ENCODE peak calls at places on chromosomes 16 and 17, in five cellular contexts. I, X, Y, P and S are unnamed samples. For H3K4me1, the result is how much of the 10 kb centered on the place peaks cover.

GRCh38 chr17:80892019-80892855 is 99.4 kb upstream of the CHMP6 start:
- DNase-seq in I (peak), X (no peak), Y (no peak), P (peak), S (peak)

GRCh38 chr16:28260193-28260592 is 32.1 kb upstream of the SBK1 start:
- DNase-seq in I (no peak), X (no peak), Y (no peak), P (peak), S (no peak)

GRCh38 chr17:68910256-68910705 is 44.9 kb downstream of the ABCA8 start:
- DNase-seq in I (no peak), X (no peak), Y (peak), P (peak), S (no peak)

GRCh38 chr17:32341857-32342602 is at the start of gene C17orf75:
- DNase-seq in I (peak), X (peak), Y (peak), P (peak), S (peak)

GRCh38 chr17:81417879-81418709 is 22.8 kb downstream of the BAHCC1 start:
- DNase-seq in I (no peak), X (peak), Y (peak), P (no peak), S (no peak)

GRCh38 chr16:67441289-67441753 is 10.4 kb downstream of the HSD11B2 start:
- DNase-seq in I (no peak), X (peak), Y (no peak), P (peak), S (no peak)

GRCh38 chr17:34589120-34589965 is 10.0 kb downstream of the TMEM132E start:
- DNase-seq in I (no peak), X (no peak), Y (no peak), P (no peak), S (no peak)

GRCh38 chr17:42844271-42844670 is at the start of gene AOC2:
- DNase-seq in I (no peak), X (no peak), Y (no peak), P (no peak), S (no peak)

GRCh38 chr17:496761-497586 is 144.4 kb upstream of the RPH3AL start:
- DNase-seq in I (no peak), X (no peak), Y (no peak), P (no peak), S (no peak)

GRCh38 chr17:1067282-1067956 is 70.5 kb downstream of the TIMM22 start:
- DNase-seq in I (no peak), X (peak), Y (no peak), P (peak), S (no peak)

GRCh38 chr17:49968380-49969133 is 433 bp upstream of the DLX4 start:
- DNase-seq in I (no peak), X (peak), Y (no peak), P (peak), S (peak)

GRCh38 chr17:5437721-5438317 is 1.1 kb downstream of the C1QBP start:
- DNase-seq in I (no peak), X (no peak), Y (no peak), P (no peak), S (no peak)

GRCh38 chr16:74738134-74738541 is 36.5 kb downstream of the FA2H start:
- DNase-seq in I (no peak), X (peak), Y (no peak), P (peak), S (no peak)

GRCh38 chr16:8572919-8573724 is 17.2 kb downstream of the TMEM114 start:
- DNase-seq in I (no peak), X (no peak), Y (no peak), P (no peak), S (no peak)

GRCh38 chr17:17391575-17392370 is 85.0 kb upstream of the MED9 start:
- DNase-seq in I (peak), X (no peak), Y (no peak), P (peak), S (peak)

GRCh38 chr17:43766413-43767052 is 7.9 kb upstream of the SOST start:
- DNase-seq in I (no peak), X (no peak), Y (peak), P (no peak), S (peak)

GRCh38 chr17:34852614-34853013 is 108.6 kb downstream of the CCT6B start:
- DNase-seq in I (no peak), X (no peak), Y (no peak), P (no peak), S (no peak)

GRCh38 chr17:58982626-58983025 is 124.1 kb downstream of the TRIM37 start:
- DNase-seq in I (no peak), X (no peak), Y (no peak), P (no peak), S (no peak)

GRCh38 chr16:12907670-12908233 is 6.4 kb downstream of the SHISA9 start:
- DNase-seq in I (no peak), X (no peak), Y (no peak), P (no peak), S (no peak)

GRCh38 chr17:62614142-62614541 is 13.3 kb upstream of the MRC2 start:
- DNase-seq in I (no peak), X (no peak), Y (no peak), P (peak), S (no peak)

GRCh38 chr17:82502207-82502606 is 17.3 kb upstream of the FOXK2 start:
- DNase-seq in I (no peak), X (no peak), Y (no peak), P (no peak), S (no peak)

GRCh38 chr17:27282054-27282501 is 11.8 kb upstream of the WSB1 start:
- DNase-seq in I (peak), X (no peak), Y (no peak), P (no peak), S (no peak)

GRCh38 chr17:30000001-30000754 is 58.7 kb downstream of the EFCAB5 start:
- DNase-seq in I (no peak), X (no peak), Y (no peak), P (no peak), S (no peak)

GRCh38 chr16:53695070-53695469 is 8.6 kb downstream of the RPGRIP1L start:
- DNase-seq in I (no peak), X (no peak), Y (no peak), P (no peak), S (no peak)

GRCh38 chr16:17354121-17354750 is 116.5 kb downstream of the XYLT1 start:
- DNase-seq in I (no peak), X (no peak), Y (no peak), P (no peak), S (no peak)
- H3K4me1 ChIP-seq in I (under half), X (under half), Y (under half), P (under half), S (under half)

DNA sequence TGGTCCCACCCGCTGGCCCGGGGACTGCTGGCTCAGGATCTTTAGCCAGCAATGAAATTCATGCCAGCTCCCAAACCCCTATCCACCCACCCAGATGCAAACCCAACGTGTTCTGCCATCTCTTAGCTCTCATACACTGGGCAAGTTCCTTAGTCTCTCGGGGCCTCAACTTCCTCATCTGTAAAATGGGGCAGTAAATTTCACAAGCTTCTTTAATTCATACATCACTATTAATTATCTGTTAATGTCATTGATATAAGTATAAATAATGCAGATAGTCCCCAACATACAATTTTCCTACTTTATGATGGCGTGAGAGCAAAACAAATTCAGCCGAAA is 398.7 kb downstream of the SOX9 start:
- DNase-seq in I (no peak), X (no peak), Y (no peak), P (no peak), S (no peak)
- H3K4me1 ChIP-seq in I (under half), X (under half), Y (under half), P (under half), S (under half)

GRCh38 chr17:73271078-73271477 is 9.4 kb upstream of the CPSF4L start:
- DNase-seq in I (peak), X (no peak), Y (no peak), P (no peak), S (no peak)
- H3K4me1 ChIP-seq in I (under half), X (under half), Y (under half), P (under half), S (under half)

GRCh38 chr16:10322723-10323527 is 62.9 kb upstream of the ATF7IP2 start:
- DNase-seq in I (no peak), X (no peak), Y (no peak), P (no peak), S (no peak)
- H3K4me1 ChIP-seq in I (under half), X (under half), Y (under half), P (under half), S (under half)

GRCh38 chr17:7215136-7215638 is 4.4 kb downstream of the DLG4 start:
- DNase-seq in I (no peak), X (no peak), Y (no peak), P (no peak), S (no peak)

GRCh38 chr17:7215652-7216139 is 3.9 kb downstream of the DLG4 start:
- DNase-seq in I (no peak), X (no peak), Y (peak), P (no peak), S (no peak)

GRCh38 chr17:7218166-7218565 is 1.5 kb downstream of the DLG4 start:
- DNase-seq in I (no peak), X (no peak), Y (peak), P (no peak), S (no peak)

GRCh38 chr17:7217113-7217987 is 2.3 kb downstream of the DLG4 start:
- DNase-seq in I (no peak), X (peak), Y (peak), P (peak), S (no peak)

GRCh38 chr17:7216242-7217112 is 3.2 kb downstream of the DLG4 start:
- DNase-seq in I (no peak), X (no peak), Y (peak), P (no peak), S (no peak)
- H3K4me1 ChIP-seq in I (under half), X (half or more), Y (under half), P (under half), S (half or more)

GRCh38 chr16:88478889-88479794 is 26.1 kb downstream of the ZFPM1 start:
- DNase-seq in I (no peak), X (peak), Y (no peak), P (no peak), S (no peak)

GRCh38 chr16:88483392-88483641 is 30.2 kb downstream of the ZFPM1 start:
- DNase-seq in I (no peak), X (no peak), Y (no peak), P (no peak), S (no peak)

GRCh38 chr16:88482630-88483391 is 29.7 kb downstream of the ZFPM1 start:
- DNase-seq in I (no peak), X (peak), Y (no peak), P (no peak), S (no peak)

GRCh38 chr16:88479795-88480760 is 27.0 kb downstream of the ZFPM1 start:
- DNase-seq in I (no peak), X (peak), Y (no peak), P (no peak), S (no peak)

DNA sequence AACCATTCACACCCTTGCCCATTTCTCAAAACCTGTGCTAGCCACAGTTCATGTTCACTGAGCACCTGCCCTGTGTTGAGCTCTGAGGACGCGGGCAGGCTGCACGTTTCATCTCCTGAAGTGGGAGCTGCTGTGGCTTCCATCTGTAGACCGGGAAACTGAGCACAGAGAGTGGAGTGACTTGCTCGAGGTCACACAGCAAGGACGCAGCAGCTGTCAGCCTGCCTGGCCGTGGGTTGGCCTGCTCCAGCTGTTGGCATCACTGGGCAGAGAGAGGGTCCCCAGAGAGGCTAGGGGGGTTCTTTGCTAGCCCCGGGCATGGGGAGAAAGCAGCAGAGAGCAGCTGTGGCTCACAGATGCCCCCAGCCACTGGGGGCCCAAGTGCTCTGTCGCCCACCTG is 28.8 kb downstream of the ZFPM1 start:
- DNase-seq in I (no peak), X (no peak), Y (no peak), P (no peak), S (no peak)
- H3K4me1 ChIP-seq in I (under half), X (under half), Y (under half), P (under half), S (under half)

GRCh38 chr16:88940196-88941050 is 36.6 kb downstream of the CBFA2T3 start:
- DNase-seq in I (no peak), X (peak), Y (peak), P (no peak), S (no peak)
- H3K4me1 ChIP-seq in I (under half), X (under half), Y (under half), P (under half), S (under half)